ENCODE peak calls at places on chromosome 7, in seven cellular contexts. F is stimulated activated CD4-positive, alpha-beta T cell treated with anti-CD3 and anti-CD28 coated beads, TNF-alpha, amount 100 ng/mL, for 24 hours; Z is GM13976; K is iris pigment epithelial cell; P is fibroblast of the aortic adventitia; A is stimulated activated naive CD8-positive, alpha-beta T cell treated with anti-CD3 and anti-CD28 coated beads, Interleukin-15, amount 100 ng/mL, for 72 hours; T is NCI-H2081. Q is an unnamed sample.
A peak's percentile ranks its signal among the peaks of the same experiment; 100 is the strongest.

GRCh38 chr7:75743455-75743859 is 4.7 kb upstream of the HIP1 start:
- DNase-seq in T (no peak), K (peak; percentile 16), A (no peak), Z (no peak), P (peak; percentile 44), F (no peak), Q (no peak)

GRCh38 chr7:157234271-157234670 is 95.5 kb downstream of the UBE3C start:
- DNase-seq in T (no peak), P (peak; percentile 58), A (no peak), K (peak; percentile 28), Z (no peak), F (no peak), Q (peak; percentile 37)

GRCh38 chr7:128826916-128827247 is 3.3 kb upstream of the FLNC start:
- DNase-seq in F (no peak), P (no peak), Z (no peak), T (no peak), K (no peak), A (no peak), Q (no peak)

GRCh38 chr7:154627571-154628290 is 375.2 kb downstream of the PAXIP1 start:
- DNase-seq in Z (no peak), A (no peak), P (no peak), K (no peak), F (no peak), T (no peak), Q (no peak)

GRCh38 chr7:78301361-78301760 is 502.8 kb downstream of the PHTF2 start:
- DNase-seq in A (no peak), K (peak; percentile 33), T (no peak), Z (no peak), P (peak; percentile 8), F (no peak), Q (peak; percentile 73)

GRCh38 chr7:10888861-10889260 is 84.8 kb upstream of the PHF14 start:
- DNase-seq in P (no peak), K (no peak), T (no peak), F (no peak), Z (peak; percentile 17), A (peak; percentile 1), Q (no peak)

GRCh38 chr7:129990403-129991192 is 37.8 kb upstream of the UBE2H start:
- DNase-seq in P (peak; percentile 18), F (no peak), K (no peak), Z (no peak), T (no peak), A (no peak), Q (peak; percentile 16)

GRCh38 chr7:114217026-114217425 is 197.6 kb upstream of the FOXP2 start:
- DNase-seq in T (peak; percentile 35), K (no peak), Z (no peak), F (no peak), P (no peak), A (no peak), Q (no peak)

GRCh38 chr7:18961997-18962396 is 155.4 kb downstream of the TWIST1 start:
- DNase-seq in T (no peak), A (no peak), K (peak; percentile 36), Z (no peak), P (peak; percentile 76), F (no peak), Q (peak; percentile 29)

GRCh38 chr7:31811650-31812461 is 124.8 kb downstream of the PPP1R17 start:
- DNase-seq in K (peak; percentile 14), A (no peak), P (peak; percentile 33), Z (no peak), F (no peak), T (no peak), Q (peak; percentile 9)

GRCh38 chr7:139620676-139621344 is 97.3 kb downstream of the CLEC2L start:
- DNase-seq in P (peak; percentile 12), Z (peak; percentile 51), K (peak; percentile 28), T (peak; percentile 48), F (peak; percentile 28), A (peak; percentile 48), Q (peak; percentile 31)

GRCh38 chr7:50553973-50554372 is 11.2 kb downstream of the DDC start:
- DNase-seq in K (no peak), A (no peak), Z (no peak), F (no peak), P (no peak), T (no peak), Q (no peak)

GRCh38 chr7:22601812-22602568 is 102.0 kb upstream of the STEAP1B start:
- DNase-seq in P (peak; percentile 75), T (no peak), A (no peak), Z (no peak), F (no peak), K (peak; percentile 85), Q (no peak)

GRCh38 chr7:22992874-22993840 is 20.8 kb downstream of the HYCC1 start:
- DNase-seq in T (no peak), A (peak; percentile 33), F (no peak), K (no peak), Z (no peak), P (no peak), Q (no peak)

GRCh38 chr7:141941075-141941474 is 5.7 kb downstream of the CLEC5A start:
- DNase-seq in A (no peak), T (no peak), Z (no peak), P (no peak), F (no peak), K (no peak), Q (no peak)

GRCh38 chr7:156473476-156474240 is 166.9 kb upstream of the RNF32 start:
- DNase-seq in P (peak; percentile 3), Z (peak; percentile 67), F (peak; percentile 3), A (peak; percentile 23), K (peak; percentile 31), T (peak; percentile 30), Q (peak; percentile 21)

GRCh38 chr7:43511769-43512515 is 71.0 kb upstream of the STK17A start:
- DNase-seq in T (no peak), P (no peak), Z (no peak), F (no peak), A (no peak), K (no peak), Q (no peak)

GRCh38 chr7:117784315-117784714 is 88.9 kb downstream of the CTTNBP2 start:
- DNase-seq in P (no peak), F (no peak), A (no peak), Z (no peak), K (no peak), T (no peak), Q (no peak)

GRCh38 chr7:4436936-4437335 is 245.2 kb upstream of the FOXK1 start:
- DNase-seq in K (no peak), F (no peak), Z (no peak), A (no peak), P (no peak), T (no peak), Q (no peak)

GRCh38 chr7:23332881-23333612 is 33.9 kb downstream of the MALSU1 start:
- DNase-seq in F (no peak), Z (no peak), P (peak; percentile 92), T (peak; percentile 45), K (peak; percentile 70), A (no peak), Q (peak; percentile 65)

GRCh38 chr7:26388256-26388655 is 96.6 kb downstream of the SNX10 start:
- DNase-seq in K (no peak), Z (no peak), T (no peak), P (no peak), F (no peak), A (no peak), Q (no peak)

GRCh38 chr7:114418117-114418516 is 3.5 kb downstream of the FOXP2 start:
- DNase-seq in P (no peak), F (no peak), T (peak; percentile 81), K (no peak), Z (no peak), A (no peak), Q (no peak)

GRCh38 chr7:33940503-33940902 is 35.2 kb downstream of the BMPER start:
- DNase-seq in T (no peak), Z (no peak), P (peak; percentile 36), A (no peak), F (no peak), K (peak; percentile 65), Q (peak; percentile 60)

GRCh38 chr7:727104-727805 is at the start of gene PRKAR1B:
- DNase-seq in F (no peak), A (no peak), T (peak; percentile 56), Z (peak; percentile 84), K (no peak), P (no peak), Q (peak; percentile 60)

GRCh38 chr7:155066417-155066950 is 3.6 kb upstream of the HTR5A start:
- DNase-seq in F (no peak), Z (no peak), P (peak; percentile 79), T (peak; percentile 90), A (no peak), K (peak; percentile 74), Q (peak; percentile 53)

GRCh38 chr7:98368721-98369120 is 32.2 kb downstream of the BAIAP2L1 start:
- DNase-seq in P (peak; percentile 13), F (no peak), A (no peak), T (no peak), Z (no peak), K (peak; percentile 18), Q (no peak)

GRCh38 chr7:39324134-39324760 is 242.0 kb upstream of the YAE1 start:
- DNase-seq in K (no peak), A (no peak), F (no peak), Z (no peak), T (no peak), P (no peak), Q (no peak)

GRCh38 chr7:77222065-77222464 is 22.4 kb upstream of the FGL2 start:
- DNase-seq in P (no peak), A (no peak), T (no peak), K (no peak), F (no peak), Z (no peak), Q (no peak)

GRCh38 chr7:142866361-142867096 is 11.7 kb downstream of the EPHB6 start:
- DNase-seq in Z (peak; percentile 68), T (peak; percentile 50), P (peak; percentile 22), F (no peak), A (no peak), K (peak; percentile 17), Q (peak; percentile 14)

GRCh38 chr7:19079066-19079465 is 38.4 kb downstream of the TWIST1 start:
- DNase-seq in F (no peak), A (no peak), T (no peak), K (peak; percentile 86), P (peak; percentile 22), Z (no peak), Q (peak; percentile 88)

GRCh38 chr7:102834999-102835398 is 77.8 kb upstream of the LRRC17 start:
- DNase-seq in F (peak; percentile 1), T (no peak), A (peak; percentile 4), P (peak; percentile 78), K (peak; percentile 95), Z (peak; percentile 57), Q (peak; percentile 66)

GRCh38 chr7:112192236-112193154 is 13.7 kb downstream of the DOCK4 start:
- DNase-seq in F (no peak), A (no peak), K (peak; percentile 82), Z (no peak), P (peak; percentile 68), T (no peak), Q (peak; percentile 69)

GRCh38 chr7:44074349-44074695 is 8.0 kb downstream of the POLM start:
- DNase-seq in P (no peak), A (no peak), T (no peak), K (no peak), Z (no peak), F (no peak), Q (no peak)

GRCh38 chr7:44772867-44773266 is 23.6 kb upstream of the PPIA start:
- DNase-seq in Z (no peak), F (no peak), K (no peak), T (no peak), P (no peak), A (no peak), Q (no peak)

GRCh38 chr7:92614586-92615237 is 24.5 kb upstream of the FAM133B start:
- DNase-seq in Z (no peak), A (no peak), K (peak; percentile 47), T (no peak), P (peak; percentile 35), F (no peak), Q (no peak)

GRCh38 chr7:66602159-66602558 is 26.5 kb upstream of the KCTD7 start:
- DNase-seq in K (no peak), Z (no peak), P (no peak), T (no peak), A (no peak), F (no peak), Q (no peak)

Q was measured in adipocyte.